ENCODE peak calls at places on chromosomes 16 and 17, in five cellular contexts. One of them, this sample, is unnamed.

GRCh38 chr17:57823469-57824401 is 26.1 kb downstream of the MRPS23 start:
- DNase-seq in body of pancreas: no peak
- DNase-seq in lower lobe of right lung: no peak
- DNase-seq in CD8-positive, alpha-beta T cell: no peak
- DNase-seq in Peyer's patch: no peak
- DNase-seq in this sample: no peak

GRCh38 chr17:42775534-42776098 is 2.4 kb downstream of the VPS25 start:
- DNase-seq in CD8-positive, alpha-beta T cell: no peak
- DNase-seq in body of pancreas: no peak
- DNase-seq in lower lobe of right lung: no peak
- DNase-seq in Peyer's patch: no peak
- DNase-seq in this sample: no peak

GRCh38 chr17:65389956-65390355 is 171.5 kb downstream of the AXIN2 start:
- DNase-seq in lower lobe of right lung: no peak
- DNase-seq in Peyer's patch: no peak
- DNase-seq in CD8-positive, alpha-beta T cell: no peak
- DNase-seq in body of pancreas: no peak
- DNase-seq in this sample: no peak

GRCh38 chr17:31739300-31739699 is 119.7 kb downstream of the COPRS start:
- DNase-seq in lower lobe of right lung: no peak
- DNase-seq in body of pancreas: no peak
- DNase-seq in CD8-positive, alpha-beta T cell: no peak
- DNase-seq in Peyer's patch: no peak
- DNase-seq in this sample: no peak

GRCh38 chr16:12387786-12388185 is 411.3 kb downstream of the SNX29 start:
- DNase-seq in body of pancreas: no peak
- DNase-seq in lower lobe of right lung: no peak
- DNase-seq in CD8-positive, alpha-beta T cell: no peak
- DNase-seq in Peyer's patch: no peak
- DNase-seq in this sample: no peak

GRCh38 chr17:40293363-40293762 is 5.7 kb downstream of the CDC6 start:
- DNase-seq in CD8-positive, alpha-beta T cell: no peak
- DNase-seq in lower lobe of right lung: no peak
- DNase-seq in Peyer's patch: no peak
- DNase-seq in body of pancreas: no peak
- DNase-seq in this sample: no peak

GRCh38 chr17:1573932-1574696 is 11.5 kb upstream of the PITPNA start:
- DNase-seq in lower lobe of right lung: peak; percentile 92
- DNase-seq in Peyer's patch: peak; percentile 86
- DNase-seq in CD8-positive, alpha-beta T cell: peak; percentile 39
- DNase-seq in body of pancreas: peak; percentile 94
- DNase-seq in this sample: peak; percentile 84

GRCh38 chr16:86016201-86016965 is 117.4 kb downstream of the IRF8 start:
- DNase-seq in lower lobe of right lung: no peak
- DNase-seq in CD8-positive, alpha-beta T cell: peak; percentile 25
- DNase-seq in body of pancreas: peak; percentile 37
- DNase-seq in Peyer's patch: peak; percentile 43
- DNase-seq in this sample: peak; percentile 40

GRCh38 chr16:1432388-1433262 is 1.7 kb downstream of the PERCC1 start:
- DNase-seq in Peyer's patch: no peak
- DNase-seq in body of pancreas: no peak
- DNase-seq in CD8-positive, alpha-beta T cell: no peak
- DNase-seq in lower lobe of right lung: no peak
- DNase-seq in this sample: no peak

GRCh38 chr16:31177136-31177535 is 2.8 kb upstream of the FUS start:
- DNase-seq in lower lobe of right lung: peak; percentile 51
- DNase-seq in body of pancreas: no peak
- DNase-seq in CD8-positive, alpha-beta T cell: peak; percentile 70
- DNase-seq in Peyer's patch: peak; percentile 50
- DNase-seq in this sample: no peak

GRCh38 chr16:84088695-84089395 is 27.9 kb downstream of the MBTPS1 start:
- DNase-seq in lower lobe of right lung: no peak
- DNase-seq in body of pancreas: no peak
- DNase-seq in CD8-positive, alpha-beta T cell: peak; percentile 64
- DNase-seq in Peyer's patch: peak; percentile 63
- DNase-seq in this sample: no peak

GRCh38 chr17:37570527-37571093 is 38.6 kb downstream of the SYNRG start:
- DNase-seq in lower lobe of right lung: peak; percentile 51
- DNase-seq in Peyer's patch: no peak
- DNase-seq in body of pancreas: peak; percentile 63
- DNase-seq in CD8-positive, alpha-beta T cell: peak; percentile 37
- DNase-seq in this sample: no peak

GRCh38 chr16:78770353-78771091 is 671.1 kb downstream of the WWOX start:
- DNase-seq in Peyer's patch: peak; percentile 72
- DNase-seq in lower lobe of right lung: peak; percentile 81
- DNase-seq in CD8-positive, alpha-beta T cell: peak; percentile 71
- DNase-seq in body of pancreas: peak; percentile 77
- DNase-seq in this sample: peak; percentile 87

GRCh38 chr17:64095144-64095882 is 34.6 kb downstream of the ERN1 start:
- DNase-seq in Peyer's patch: no peak
- DNase-seq in lower lobe of right lung: no peak
- DNase-seq in body of pancreas: peak; percentile 65
- DNase-seq in CD8-positive, alpha-beta T cell: no peak
- DNase-seq in this sample: no peak

GRCh38 chr16:21685034-21685455 is 21.3 kb downstream of the OTOA start:
- DNase-seq in body of pancreas: no peak
- DNase-seq in lower lobe of right lung: no peak
- DNase-seq in CD8-positive, alpha-beta T cell: no peak
- DNase-seq in Peyer's patch: no peak
- DNase-seq in this sample: no peak

GRCh38 chr17:78294776-78295175 is 63.3 kb downstream of the TMEM235 start:
- DNase-seq in CD8-positive, alpha-beta T cell: no peak
- DNase-seq in lower lobe of right lung: no peak
- DNase-seq in Peyer's patch: no peak
- DNase-seq in body of pancreas: no peak
- DNase-seq in this sample: no peak

GRCh38 chr16:50878966-50879615 is 137.2 kb downstream of the CYLD start:
- DNase-seq in CD8-positive, alpha-beta T cell: no peak
- DNase-seq in body of pancreas: no peak
- DNase-seq in Peyer's patch: no peak
- DNase-seq in lower lobe of right lung: no peak
- DNase-seq in this sample: no peak

GRCh38 chr17:32253117-32253611 is 12.5 kb upstream of the RHBDL3 start:
- DNase-seq in lower lobe of right lung: peak; percentile 82
- DNase-seq in CD8-positive, alpha-beta T cell: peak; percentile 49
- DNase-seq in Peyer's patch: peak; percentile 40
- DNase-seq in body of pancreas: peak; percentile 93
- DNase-seq in this sample: peak; percentile 73

GRCh38 chr17:57111386-57111785 is 26.3 kb downstream of the AKAP1 start:
- DNase-seq in CD8-positive, alpha-beta T cell: no peak
- DNase-seq in body of pancreas: no peak
- DNase-seq in lower lobe of right lung: no peak
- DNase-seq in Peyer's patch: no peak
- DNase-seq in this sample: no peak

GRCh38 chr17:2174471-2175293 is 119.8 kb downstream of the HIC1 start:
- DNase-seq in lower lobe of right lung: peak; percentile 70
- DNase-seq in body of pancreas: peak; percentile 54
- DNase-seq in CD8-positive, alpha-beta T cell: no peak
- DNase-seq in Peyer's patch: no peak
- DNase-seq in this sample: peak; percentile 80

DNA sequence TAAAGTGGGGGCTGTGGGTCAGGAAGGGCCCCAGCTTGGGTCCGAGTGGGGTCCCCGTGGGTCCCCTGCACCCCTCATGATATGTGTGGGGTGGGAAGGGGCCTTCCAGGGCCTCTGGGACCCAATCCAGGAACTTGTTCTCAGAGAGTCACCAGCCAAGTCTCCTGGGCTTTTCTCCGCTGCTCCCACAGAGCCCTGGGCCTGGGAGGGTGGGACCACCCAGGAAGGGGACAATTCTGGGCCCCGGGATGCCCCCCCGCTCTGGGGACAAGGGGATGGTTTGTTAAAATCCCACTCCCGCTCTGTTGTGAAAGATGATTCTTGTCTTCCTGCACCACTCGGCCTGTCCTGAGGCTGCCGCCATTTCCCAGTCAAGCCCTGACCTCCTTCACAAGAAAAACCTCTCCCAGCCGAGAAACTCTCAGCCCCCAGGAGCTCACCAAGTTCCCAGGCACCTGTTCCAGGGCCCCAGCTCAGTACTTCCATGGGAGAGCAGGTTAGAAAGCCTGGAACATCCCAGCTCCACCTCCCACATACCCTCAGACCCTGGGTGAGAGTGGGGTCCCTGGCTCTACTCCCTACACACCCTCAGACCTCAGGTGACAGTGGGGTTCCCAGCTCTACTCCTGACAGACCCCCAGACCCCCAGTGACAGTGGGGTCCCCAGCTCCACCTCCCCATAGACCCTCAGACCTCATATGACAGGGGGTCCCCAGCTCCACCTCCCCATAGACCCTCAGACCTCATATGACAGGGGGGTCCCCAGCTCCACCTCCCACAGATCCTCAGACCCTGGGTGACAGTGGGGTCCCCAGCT is 75.1 kb downstream of the METRNL start:
- DNase-seq in body of pancreas: no peak
- DNase-seq in CD8-positive, alpha-beta T cell: no peak
- DNase-seq in lower lobe of right lung: no peak
- DNase-seq in Peyer's patch: no peak
- DNase-seq in this sample: no peak
- H3K27ac ChIP-seq in body of pancreas: no peak overlapping the region
- H3K27ac ChIP-seq in CD8-positive, alpha-beta T cell: no peak overlapping the region
- H3K27ac ChIP-seq in lower lobe of right lung: no peak overlapping the region
- H3K27ac ChIP-seq in Peyer's patch: no peak overlapping the region
- H3K27ac ChIP-seq in this sample: no peak overlapping the region

DNA sequence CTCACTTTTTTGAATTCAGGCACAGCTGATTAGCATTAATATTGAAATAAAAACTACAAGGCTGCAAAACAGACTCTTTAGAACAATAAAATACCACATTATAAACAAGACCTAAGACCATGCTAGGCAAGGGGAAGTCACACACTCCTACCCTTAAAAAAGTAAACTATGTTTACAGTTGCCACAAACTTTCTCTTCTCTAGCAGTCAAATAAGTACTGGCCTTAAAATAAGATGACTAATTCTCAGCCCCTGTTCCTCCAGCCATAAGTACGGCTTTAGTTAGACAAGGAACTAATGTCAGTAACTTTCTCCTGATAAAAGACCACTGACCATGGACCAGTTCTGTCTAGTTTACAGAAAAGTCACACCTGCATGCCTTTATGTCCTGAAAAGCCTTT is 19.5 kb upstream of the CPHXL start:
- DNase-seq in Peyer's patch: no peak
- DNase-seq in CD8-positive, alpha-beta T cell: no peak
- DNase-seq in body of pancreas: no peak
- DNase-seq in lower lobe of right lung: no peak
- DNase-seq in this sample: no peak
- H3K9me3 ChIP-seq in Peyer's patch: peaks cover 11% of the 10 kb centered on the region
- H3K9me3 ChIP-seq in CD8-positive, alpha-beta T cell: no peaks in the 10 kb centered on the region
- H3K9me3 ChIP-seq in body of pancreas: no peaks in the 10 kb centered on the region
- H3K9me3 ChIP-seq in lower lobe of right lung: peaks cover 9% of the 10 kb centered on the region
- H3K9me3 ChIP-seq in this sample: no peaks in the 10 kb centered on the region

DNA sequence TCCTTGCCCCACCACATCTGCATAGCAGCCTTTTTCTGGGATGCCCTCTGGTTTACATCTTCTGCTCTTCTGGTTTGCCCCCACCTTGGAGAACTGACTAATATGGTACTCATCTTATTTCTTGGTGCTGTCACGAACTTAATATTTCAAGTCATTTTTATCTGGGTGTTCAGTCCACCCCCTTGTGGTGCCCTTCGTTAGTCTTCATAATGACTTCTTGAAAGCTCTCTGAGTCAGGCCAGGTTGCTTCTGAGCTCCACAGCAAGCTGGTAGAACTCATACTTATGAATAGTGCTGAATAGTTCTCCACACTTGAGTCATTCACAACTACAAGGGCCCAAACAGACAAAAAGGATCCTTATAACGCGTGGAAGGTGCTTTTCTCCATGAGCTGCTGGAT is 35.8 kb upstream of the TEKT3 start:
- DNase-seq in Peyer's patch: no peak
- DNase-seq in body of pancreas: no peak
- DNase-seq in CD8-positive, alpha-beta T cell: no peak
- DNase-seq in lower lobe of right lung: no peak
- DNase-seq in this sample: no peak
- H3K27ac ChIP-seq in Peyer's patch: no peak overlapping the region
- H3K27ac ChIP-seq in body of pancreas: peak overlapping the region; percentile 83
- H3K27ac ChIP-seq in CD8-positive, alpha-beta T cell: no peak overlapping the region
- H3K27ac ChIP-seq in lower lobe of right lung: no peak overlapping the region
- H3K27ac ChIP-seq in this sample: no peak overlapping the region

GRCh38 chr17:82943339-82943738 is 103.5 kb upstream of the ZNF750 start:
- DNase-seq in lower lobe of right lung: peak; percentile 18
- DNase-seq in body of pancreas: no peak
- DNase-seq in CD8-positive, alpha-beta T cell: no peak
- DNase-seq in Peyer's patch: no peak
- DNase-seq in this sample: peak; percentile 9
- H3K9me3 ChIP-seq in lower lobe of right lung: peaks cover 27% of the 10 kb centered on the region
- H3K9me3 ChIP-seq in body of pancreas: peaks cover 9% of the 10 kb centered on the region
- H3K9me3 ChIP-seq in CD8-positive, alpha-beta T cell: peaks cover 13% of the 10 kb centered on the region
- H3K9me3 ChIP-seq in Peyer's patch: peaks cover 22% of the 10 kb centered on the region
- H3K9me3 ChIP-seq in this sample: peaks cover 2% of the 10 kb centered on the region

GRCh38 chr16:15747937-15748336 is 97.9 kb downstream of the NDE1 start:
- DNase-seq in Peyer's patch: no peak
- DNase-seq in CD8-positive, alpha-beta T cell: no peak
- DNase-seq in body of pancreas: no peak
- DNase-seq in lower lobe of right lung: no peak
- DNase-seq in this sample: no peak
- H3K27ac ChIP-seq in Peyer's patch: no peak overlapping the region
- H3K27ac ChIP-seq in CD8-positive, alpha-beta T cell: no peak overlapping the region
- H3K27ac ChIP-seq in body of pancreas: no peak overlapping the region
- H3K27ac ChIP-seq in lower lobe of right lung: no peak overlapping the region
- H3K27ac ChIP-seq in this sample: no peak overlapping the region

GRCh38 chr17:69870091-69870530 is 204.9 kb upstream of the KCNJ16 start:
- DNase-seq in Peyer's patch: no peak
- DNase-seq in body of pancreas: no peak
- DNase-seq in CD8-positive, alpha-beta T cell: no peak
- DNase-seq in lower lobe of right lung: no peak
- DNase-seq in this sample: no peak

GRCh38 chr17:69860142-69860680 is 214.8 kb upstream of the KCNJ16 start:
- DNase-seq in Peyer's patch: no peak
- DNase-seq in body of pancreas: no peak
- DNase-seq in CD8-positive, alpha-beta T cell: no peak
- DNase-seq in lower lobe of right lung: no peak
- DNase-seq in this sample: no peak

GRCh38 chr17:69869667-69870066 is 205.4 kb upstream of the KCNJ16 start:
- DNase-seq in body of pancreas: no peak
- DNase-seq in lower lobe of right lung: no peak
- DNase-seq in CD8-positive, alpha-beta T cell: no peak
- DNase-seq in Peyer's patch: no peak
- DNase-seq in this sample: no peak

DNA sequence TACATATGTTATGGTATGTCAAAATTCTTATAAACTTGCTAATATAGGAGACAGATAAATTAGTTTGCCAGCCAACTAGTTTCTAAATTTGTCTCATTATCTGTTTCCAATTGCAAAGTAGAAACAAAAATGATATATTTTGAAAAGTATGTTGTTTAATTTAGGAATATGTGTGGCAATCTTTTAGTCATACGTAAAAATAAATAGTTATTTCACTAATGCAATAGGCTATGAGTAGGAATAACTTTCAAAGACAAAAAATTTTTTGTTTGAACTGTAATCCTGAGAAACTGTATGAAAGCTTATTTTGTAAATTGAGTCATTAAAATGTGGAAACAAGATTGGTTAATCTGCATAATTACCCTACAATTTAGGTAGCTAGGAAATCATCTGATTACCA is 210.5 kb upstream of the KCNJ16 start:
- DNase-seq in CD8-positive, alpha-beta T cell: no peak
- DNase-seq in Peyer's patch: no peak
- DNase-seq in body of pancreas: no peak
- DNase-seq in lower lobe of right lung: no peak
- DNase-seq in this sample: no peak
- H3K9me3 ChIP-seq in CD8-positive, alpha-beta T cell: no peaks in the 10 kb centered on the region
- H3K9me3 ChIP-seq in Peyer's patch: no peaks in the 10 kb centered on the region
- H3K9me3 ChIP-seq in body of pancreas: no peaks in the 10 kb centered on the region
- H3K9me3 ChIP-seq in lower lobe of right lung: no peaks in the 10 kb centered on the region
- H3K9me3 ChIP-seq in this sample: no peaks in the 10 kb centered on the region

This sample was measured in ovary.